ENCODE peak calls at places on chromosomes 4 and X, in six cellular contexts. O is GM23338, D is Right ventricle myocardium superior, E is non-pigmented ciliary epithelial cell, Y is endothelial cell, J is Ammon's horn. W is an unnamed sample.

GRCh38 chr4:81470456-81471327 is 1.0 kb downstream of the RASGEF1B start:
- DNase-seq in J (peak), Y (peak), E (no peak), D (peak), O (peak), W (peak)

GRCh38 chr4:43331226-43332078 is 438.9 kb downstream of the GRXCR1 start:
- DNase-seq in Y (no peak), J (no peak), O (no peak), E (peak), D (no peak), W (no peak)

GRCh38 chr4:24229976-24230375 is 340.1 kb upstream of the PPARGC1A start:
- DNase-seq in E (no peak), Y (no peak), D (no peak), J (peak), O (no peak), W (no peak)

GRCh38 chr4:130393246-130394041 is 1297.5 kb downstream of the C4orf33 start:
- DNase-seq in Y (no peak), O (no peak), D (no peak), E (peak), J (no peak), W (no peak)

GRCh38 chrX:131675596-131676194 is 131.8 kb downstream of the OR13H1 start:
- DNase-seq in J (no peak), E (no peak), O (peak), Y (no peak), D (no peak), W (no peak)

GRCh38 chr4:8871417-8872401 is at the start of gene HMX1:
- DNase-seq in J (peak), Y (peak), O (peak), D (no peak), E (no peak), W (peak)

GRCh38 chr4:158314756-158315487 is 104.6 kb downstream of the TMEM144 start:
- DNase-seq in E (peak), Y (no peak), J (no peak), O (no peak), D (no peak), W (no peak)

GRCh38 chrX:136251042-136251991 is at the start of gene MAP7D3:
- DNase-seq in E (no peak), O (peak), D (peak), Y (peak), J (peak), W (no peak)

GRCh38 chrX:18668059-18668458 is 3.8 kb downstream of the RS1 start:
- DNase-seq in Y (no peak), J (no peak), E (no peak), D (no peak), O (no peak), W (no peak)

GRCh38 chr4:94574616-94575015 is 122.9 kb downstream of the PDLIM5 start:
- DNase-seq in O (no peak), Y (no peak), E (no peak), D (no peak), J (no peak), W (no peak)

GRCh38 chr4:101349346-101350064 is 2.2 kb upstream of the PPP3CA start:
- DNase-seq in D (peak), J (peak), E (no peak), Y (no peak), O (no peak), W (no peak)

GRCh38 chr4:74152841-74153240 is 5.1 kb upstream of the MTHFD2L start:
- DNase-seq in E (no peak), J (no peak), D (no peak), O (no peak), Y (no peak), W (no peak)

GRCh38 chr4:74319506-74319905 is 11.2 kb downstream of the EPGN start:
- DNase-seq in E (no peak), Y (no peak), O (no peak), J (no peak), D (no peak), W (no peak)

GRCh38 chr4:73442275-73442674 is 6.3 kb downstream of the AFP start:
- DNase-seq in D (no peak), E (no peak), Y (no peak), O (no peak), J (no peak), W (no peak)

GRCh38 chrX:25427873-25428555 is 412.2 kb upstream of the ARX start:
- DNase-seq in Y (peak), E (no peak), J (no peak), O (peak), D (no peak), W (no peak)

GRCh38 chr4:153931804-153932203 is 142.9 kb upstream of the SFRP2 start:
- DNase-seq in E (no peak), O (no peak), J (no peak), D (no peak), Y (no peak), W (no peak)

GRCh38 chrX:107707866-107708265 is 67.7 kb downstream of the TSC22D3 start:
- DNase-seq in Y (no peak), E (no peak), O (no peak), D (no peak), J (no peak), W (no peak)

GRCh38 chr4:36006226-36006625 is 238.1 kb downstream of the ARAP2 start:
- DNase-seq in J (no peak), D (no peak), E (peak), O (no peak), Y (no peak), W (no peak)

GRCh38 chr4:56104188-56104587 is 155.4 kb downstream of the CEP135 start:
- DNase-seq in Y (no peak), O (no peak), D (no peak), E (no peak), J (no peak), W (no peak)

GRCh38 chrX:153411988-153412574 is 809 bp downstream of the ZFP92 start:
- DNase-seq in Y (no peak), E (no peak), O (no peak), J (peak), D (no peak), W (no peak)

GRCh38 chr4:16573181-16573580 is 325.3 kb downstream of the LDB2 start:
- DNase-seq in Y (no peak), O (no peak), J (no peak), D (no peak), E (no peak), W (no peak)

GRCh38 chrX:153662266-153662665 is 11.3 kb downstream of the PNCK start:
- DNase-seq in E (no peak), Y (peak), O (peak), D (peak), J (no peak), W (no peak)

GRCh38 chr4:54213001-54213400 is 16.1 kb upstream of the PDGFRA start:
- DNase-seq in E (no peak), O (no peak), Y (no peak), J (no peak), D (no peak), W (no peak)